ENCODE peak calls at places on chromosome 15, in six cellular contexts. One of them, this sample, is unnamed.

GRCh38 chr15:78968539-78969271 is 23.9 kb upstream of the CTSH start:
- DNase-seq in G401: no peak
- DNase-seq in brain microvascular endothelial cell: no peak
- DNase-seq in endodermal cell: no peak
- DNase-seq in adrenal gland: no peak
- DNase-seq in left ventricle myocardium inferior: no peak
- DNase-seq in this sample: no peak

GRCh38 chr15:20340931-20341661 is 200.5 kb downstream of the GOLGA6L6 start:
- DNase-seq in G401: peak; percentile 37
- DNase-seq in brain microvascular endothelial cell: peak; percentile 36
- DNase-seq in endodermal cell: peak; percentile 86
- DNase-seq in adrenal gland: no peak
- DNase-seq in left ventricle myocardium inferior: peak; percentile 71
- DNase-seq in this sample: peak; percentile 64

GRCh38 chr15:70236306-70237103 is 138.8 kb upstream of the TLE3 start:
- DNase-seq in G401: no peak
- DNase-seq in brain microvascular endothelial cell: peak; percentile 79
- DNase-seq in endodermal cell: peak; percentile 32
- DNase-seq in adrenal gland: no peak
- DNase-seq in left ventricle myocardium inferior: no peak
- DNase-seq in this sample: no peak

GRCh38 chr15:79399591-79399990 is 32.5 kb upstream of the MINAR1 start:
- DNase-seq in G401: no peak
- DNase-seq in brain microvascular endothelial cell: no peak
- DNase-seq in endodermal cell: no peak
- DNase-seq in adrenal gland: no peak
- DNase-seq in left ventricle myocardium inferior: no peak
- DNase-seq in this sample: no peak

GRCh38 chr15:84582583-84583157 is 18.1 kb upstream of the ZSCAN2 start:
- DNase-seq in G401: no peak
- DNase-seq in brain microvascular endothelial cell: no peak
- DNase-seq in endodermal cell: no peak
- DNase-seq in adrenal gland: no peak
- DNase-seq in left ventricle myocardium inferior: no peak
- DNase-seq in this sample: no peak

GRCh38 chr15:40014390-40014789 is 24.6 kb downstream of the SRP14 start:
- DNase-seq in G401: no peak
- DNase-seq in brain microvascular endothelial cell: no peak
- DNase-seq in endodermal cell: no peak
- DNase-seq in adrenal gland: no peak
- DNase-seq in left ventricle myocardium inferior: no peak
- DNase-seq in this sample: no peak

GRCh38 chr15:78934063-78935023 is 10.5 kb downstream of the CTSH start:
- DNase-seq in G401: no peak
- DNase-seq in brain microvascular endothelial cell: no peak
- DNase-seq in endodermal cell: peak; percentile 43
- DNase-seq in adrenal gland: no peak
- DNase-seq in left ventricle myocardium inferior: no peak
- DNase-seq in this sample: no peak

GRCh38 chr15:68984589-68984988 is 29.9 kb upstream of the NOX5 start:
- DNase-seq in G401: no peak
- DNase-seq in brain microvascular endothelial cell: no peak
- DNase-seq in endodermal cell: no peak
- DNase-seq in adrenal gland: no peak
- DNase-seq in left ventricle myocardium inferior: no peak
- DNase-seq in this sample: no peak

GRCh38 chr15:76200083-76200465 is 111.2 kb downstream of the ETFA start:
- DNase-seq in G401: no peak
- DNase-seq in brain microvascular endothelial cell: no peak
- DNase-seq in endodermal cell: no peak
- DNase-seq in adrenal gland: no peak
- DNase-seq in left ventricle myocardium inferior: no peak
- DNase-seq in this sample: no peak

GRCh38 chr15:69357773-69358765 is 56.1 kb upstream of the KIF23 start:
- DNase-seq in G401: no peak
- DNase-seq in brain microvascular endothelial cell: peak; percentile 7
- DNase-seq in endodermal cell: no peak
- DNase-seq in adrenal gland: peak; percentile 61
- DNase-seq in left ventricle myocardium inferior: no peak
- DNase-seq in this sample: peak; percentile 69

GRCh38 chr15:42159381-42160015 is 3.1 kb upstream of the PLA2G4F start:
- DNase-seq in G401: peak; percentile 31
- DNase-seq in brain microvascular endothelial cell: no peak
- DNase-seq in endodermal cell: no peak
- DNase-seq in adrenal gland: peak; percentile 46
- DNase-seq in left ventricle myocardium inferior: peak; percentile 80
- DNase-seq in this sample: no peak

GRCh38 chr15:93617443-93617842 is 528.4 kb upstream of the RGMA start:
- DNase-seq in G401: no peak
- DNase-seq in brain microvascular endothelial cell: no peak
- DNase-seq in endodermal cell: peak; percentile 49
- DNase-seq in adrenal gland: no peak
- DNase-seq in left ventricle myocardium inferior: no peak
- DNase-seq in this sample: no peak

GRCh38 chr15:85832389-85832788 is 37.7 kb upstream of the KLHL25 start:
- DNase-seq in G401: no peak
- DNase-seq in brain microvascular endothelial cell: no peak
- DNase-seq in endodermal cell: peak; percentile 24
- DNase-seq in adrenal gland: no peak
- DNase-seq in left ventricle myocardium inferior: no peak
- DNase-seq in this sample: no peak

GRCh38 chr15:97143847-97144711 is 813.6 kb downstream of the NR2F2 start:
- DNase-seq in G401: no peak
- DNase-seq in brain microvascular endothelial cell: no peak
- DNase-seq in endodermal cell: no peak
- DNase-seq in adrenal gland: no peak
- DNase-seq in left ventricle myocardium inferior: no peak
- DNase-seq in this sample: no peak

GRCh38 chr15:92053727-92054316 is 200.3 kb downstream of the SLCO3A1 start:
- DNase-seq in G401: no peak
- DNase-seq in brain microvascular endothelial cell: no peak
- DNase-seq in endodermal cell: peak; percentile 58
- DNase-seq in adrenal gland: no peak
- DNase-seq in left ventricle myocardium inferior: no peak
- DNase-seq in this sample: no peak

GRCh38 chr15:82093774-82094211 is 48.0 kb upstream of the MEX3B start:
- DNase-seq in G401: no peak
- DNase-seq in brain microvascular endothelial cell: peak; percentile 99
- DNase-seq in endodermal cell: no peak
- DNase-seq in adrenal gland: no peak
- DNase-seq in left ventricle myocardium inferior: no peak
- DNase-seq in this sample: no peak

GRCh38 chr15:68691667-68692066 is 112.9 kb downstream of the CORO2B start:
- DNase-seq in G401: peak; percentile 66
- DNase-seq in brain microvascular endothelial cell: no peak
- DNase-seq in endodermal cell: no peak
- DNase-seq in adrenal gland: no peak
- DNase-seq in left ventricle myocardium inferior: no peak
- DNase-seq in this sample: no peak

GRCh38 chr15:60528530-60528929 is 49.6 kb upstream of the ICE2 start:
- DNase-seq in G401: no peak
- DNase-seq in brain microvascular endothelial cell: peak; percentile 5
- DNase-seq in endodermal cell: no peak
- DNase-seq in adrenal gland: no peak
- DNase-seq in left ventricle myocardium inferior: no peak
- DNase-seq in this sample: no peak

GRCh38 chr15:27059610-27060202 is 88.7 kb downstream of the GABRG3 start:
- DNase-seq in G401: peak; percentile 40
- DNase-seq in brain microvascular endothelial cell: peak; percentile 33
- DNase-seq in endodermal cell: peak; percentile 90
- DNase-seq in adrenal gland: peak; percentile 61
- DNase-seq in left ventricle myocardium inferior: no peak
- DNase-seq in this sample: no peak

GRCh38 chr15:25250011-25250596 is 188.7 kb downstream of the UBE3A start:
- DNase-seq in G401: no peak
- DNase-seq in brain microvascular endothelial cell: no peak
- DNase-seq in endodermal cell: no peak
- DNase-seq in adrenal gland: peak; percentile 9
- DNase-seq in left ventricle myocardium inferior: peak; percentile 6
- DNase-seq in this sample: peak; percentile 2

GRCh38 chr15:56794150-56794922 is 61.0 kb upstream of the ZNF280D start:
- DNase-seq in G401: no peak
- DNase-seq in brain microvascular endothelial cell: peak; percentile 77
- DNase-seq in endodermal cell: no peak
- DNase-seq in adrenal gland: no peak
- DNase-seq in left ventricle myocardium inferior: no peak
- DNase-seq in this sample: no peak

GRCh38 chr15:45892182-45892581 is 257.4 kb downstream of the SQOR start:
- DNase-seq in G401: no peak
- DNase-seq in brain microvascular endothelial cell: no peak
- DNase-seq in endodermal cell: no peak
- DNase-seq in adrenal gland: no peak
- DNase-seq in left ventricle myocardium inferior: no peak
- DNase-seq in this sample: no peak

GRCh38 chr15:77607111-77607893 is 25.4 kb downstream of the LINGO1 start:
- DNase-seq in G401: no peak
- DNase-seq in brain microvascular endothelial cell: peak; percentile 64
- DNase-seq in endodermal cell: peak; percentile 72
- DNase-seq in adrenal gland: no peak
- DNase-seq in left ventricle myocardium inferior: peak; percentile 29
- DNase-seq in this sample: no peak

GRCh38 chr15:64634576-64635485 is 140.6 kb downstream of the RBPMS2 start:
- DNase-seq in G401: no peak
- DNase-seq in brain microvascular endothelial cell: peak; percentile 52
- DNase-seq in endodermal cell: peak; percentile 94
- DNase-seq in adrenal gland: no peak
- DNase-seq in left ventricle myocardium inferior: no peak
- DNase-seq in this sample: no peak

GRCh38 chr15:34223904-34224596 is 766 bp upstream of the EMC4 start:
- DNase-seq in G401: peak; percentile 34
- DNase-seq in brain microvascular endothelial cell: no peak
- DNase-seq in endodermal cell: no peak
- DNase-seq in adrenal gland: no peak
- DNase-seq in left ventricle myocardium inferior: no peak
- DNase-seq in this sample: no peak

GRCh38 chr15:34039180-34039486 is at the start of gene AVEN:
- DNase-seq in G401: no peak
- DNase-seq in brain microvascular endothelial cell: no peak
- DNase-seq in endodermal cell: no peak
- DNase-seq in adrenal gland: no peak
- DNase-seq in left ventricle myocardium inferior: no peak
- DNase-seq in this sample: no peak

GRCh38 chr15:63573533-63573932 is 23.7 kb upstream of the FBXL22 start:
- DNase-seq in G401: no peak
- DNase-seq in brain microvascular endothelial cell: peak; percentile 20
- DNase-seq in endodermal cell: no peak
- DNase-seq in adrenal gland: no peak
- DNase-seq in left ventricle myocardium inferior: no peak
- DNase-seq in this sample: no peak

GRCh38 chr15:73021139-73021621 is 31.1 kb upstream of the NEO1 start:
- DNase-seq in G401: no peak
- DNase-seq in brain microvascular endothelial cell: no peak
- DNase-seq in endodermal cell: peak; percentile 79
- DNase-seq in adrenal gland: no peak
- DNase-seq in left ventricle myocardium inferior: no peak
- DNase-seq in this sample: no peak

GRCh38 chr15:88703533-88703932 is 64.7 kb downstream of the ISG20 start:
- DNase-seq in G401: no peak
- DNase-seq in brain microvascular endothelial cell: no peak
- DNase-seq in endodermal cell: no peak
- DNase-seq in adrenal gland: no peak
- DNase-seq in left ventricle myocardium inferior: no peak
- DNase-seq in this sample: no peak

GRCh38 chr15:38217181-38217580 is 35.5 kb upstream of the SPRED1 start:
- DNase-seq in G401: no peak
- DNase-seq in brain microvascular endothelial cell: peak; percentile 76
- DNase-seq in endodermal cell: no peak
- DNase-seq in adrenal gland: no peak
- DNase-seq in left ventricle myocardium inferior: no peak
- DNase-seq in this sample: no peak

GRCh38 chr15:50590288-50590687 is 43.8 kb upstream of the USP50 start:
- DNase-seq in G401: no peak
- DNase-seq in brain microvascular endothelial cell: no peak
- DNase-seq in endodermal cell: no peak
- DNase-seq in adrenal gland: no peak
- DNase-seq in left ventricle myocardium inferior: no peak
- DNase-seq in this sample: no peak

GRCh38 chr15:50315814-50316630 is 39.0 kb downstream of the GABPB1 start:
- DNase-seq in G401: peak; percentile 41
- DNase-seq in brain microvascular endothelial cell: no peak
- DNase-seq in endodermal cell: no peak
- DNase-seq in adrenal gland: no peak
- DNase-seq in left ventricle myocardium inferior: no peak
- DNase-seq in this sample: no peak

GRCh38 chr15:101537681-101538080 is 48.2 kb upstream of the PCSK6 start:
- DNase-seq in G401: no peak
- DNase-seq in brain microvascular endothelial cell: no peak
- DNase-seq in endodermal cell: no peak
- DNase-seq in adrenal gland: peak; percentile 1
- DNase-seq in left ventricle myocardium inferior: no peak
- DNase-seq in this sample: no peak

GRCh38 chr15:69060041-69060481 is 45.6 kb downstream of the NOX5 start:
- DNase-seq in G401: no peak
- DNase-seq in brain microvascular endothelial cell: no peak
- DNase-seq in endodermal cell: peak; percentile 89
- DNase-seq in adrenal gland: peak; percentile 39
- DNase-seq in left ventricle myocardium inferior: peak; percentile 69
- DNase-seq in this sample: no peak

GRCh38 chr15:66963710-66964109 is 101.7 kb upstream of the SMAD3 start:
- DNase-seq in G401: no peak
- DNase-seq in brain microvascular endothelial cell: no peak
- DNase-seq in endodermal cell: no peak
- DNase-seq in adrenal gland: no peak
- DNase-seq in left ventricle myocardium inferior: no peak
- DNase-seq in this sample: no peak

GRCh38 chr15:83503595-83504364 is 56.6 kb downstream of the SH3GL3 start:
- DNase-seq in G401: no peak
- DNase-seq in brain microvascular endothelial cell: no peak
- DNase-seq in endodermal cell: no peak
- DNase-seq in adrenal gland: no peak
- DNase-seq in left ventricle myocardium inferior: no peak
- DNase-seq in this sample: no peak

GRCh38 chr15:86837631-86838030 is 758.0 kb downstream of the AGBL1 start:
- DNase-seq in G401: no peak
- DNase-seq in brain microvascular endothelial cell: peak; percentile 20
- DNase-seq in endodermal cell: no peak
- DNase-seq in adrenal gland: no peak
- DNase-seq in left ventricle myocardium inferior: no peak
- DNase-seq in this sample: no peak

GRCh38 chr15:52653451-52653964 is 25.7 kb downstream of the ATOSA start:
- DNase-seq in G401: peak; percentile 26
- DNase-seq in brain microvascular endothelial cell: peak; percentile 86
- DNase-seq in endodermal cell: no peak
- DNase-seq in adrenal gland: no peak
- DNase-seq in left ventricle myocardium inferior: no peak
- DNase-seq in this sample: no peak

GRCh38 chr15:75902129-75902557 is 1.5 kb upstream of the FBXO22 start:
- DNase-seq in G401: no peak
- DNase-seq in brain microvascular endothelial cell: no peak
- DNase-seq in endodermal cell: peak; percentile 79
- DNase-seq in adrenal gland: peak; percentile 26
- DNase-seq in left ventricle myocardium inferior: no peak
- DNase-seq in this sample: no peak

This sample was measured in ovary.